ENCODE peak calls at places on chromosomes 3 and 15, in six cellular contexts. J is AG09319; P is activated T-cell treated with anti-CD3 and anti-CD28 coated beads, Interleukin-2, amount 50 U/mL, for 72 hours; U is T-helper 1 cell; H is OCI-LY7; A is memory B cell. C is an unnamed sample.

GRCh38 chr3:123597561-123597960 is 12.7 kb upstream of the HACD2 start:
- DNase-seq in U (no peak), P (no peak), A (no peak), J (no peak), H (no peak), C (no peak)

GRCh38 chr15:46786886-46787285 is 930.4 kb upstream of the SEMA6D start:
- DNase-seq in J (no peak), P (no peak), U (no peak), H (no peak), A (no peak), C (no peak)

GRCh38 chr3:188270423-188270972 is 116.5 kb downstream of the LPP start:
- DNase-seq in U (no peak), J (peak), H (no peak), A (no peak), P (no peak), C (peak)

GRCh38 chr15:62165029-62165792 is at the start of gene C2CD4B:
- DNase-seq in H (no peak), U (peak), P (peak), J (no peak), A (no peak), C (no peak)

GRCh38 chr15:95018888-95019545 is 787.7 kb downstream of the MCTP2 start:
- DNase-seq in H (no peak), P (no peak), J (no peak), A (no peak), U (no peak), C (no peak)

GRCh38 chr15:62063851-62064635 is 2.7 kb upstream of the C2CD4A start:
- DNase-seq in H (no peak), A (no peak), U (no peak), J (no peak), P (no peak), C (no peak)

GRCh38 chr3:136535906-136536305 is 216.3 kb downstream of the STAG1 start:
- DNase-seq in J (no peak), H (no peak), U (no peak), P (no peak), A (no peak), C (no peak)

GRCh38 chr15:47523669-47524068 is 193.6 kb upstream of the SEMA6D start:
- DNase-seq in U (no peak), J (no peak), A (no peak), H (no peak), P (no peak), C (no peak)

GRCh38 chr15:95347846-95348245 is 982.7 kb upstream of the NR2F2 start:
- DNase-seq in H (no peak), P (peak), J (no peak), U (no peak), A (no peak), C (no peak)

GRCh38 chr15:68479870-68480269 is 47.9 kb upstream of the ITGA11 start:
- DNase-seq in A (no peak), P (no peak), U (no peak), H (no peak), J (no peak), C (no peak)

GRCh38 chr15:26711445-26711844 is 61.4 kb downstream of the GABRB3 start:
- DNase-seq in A (no peak), H (no peak), J (no peak), P (no peak), U (no peak), C (no peak)

GRCh38 chr3:69368129-69368741 is 17.7 kb downstream of the FRMD4B start:
- DNase-seq in H (peak), U (peak), A (no peak), J (no peak), P (peak), C (no peak)

GRCh38 chr15:85316244-85316934 is 64.0 kb upstream of the AKAP13 start:
- DNase-seq in H (no peak), P (no peak), A (no peak), U (peak), J (no peak), C (peak)

GRCh38 chr15:83911345-83911744 is 257.4 kb downstream of the ADAMTSL3 start:
- DNase-seq in J (no peak), A (no peak), H (no peak), P (no peak), U (no peak), C (no peak)

GRCh38 chr3:184592411-184593200 is 31.0 kb downstream of the EPHB3 start:
- DNase-seq in J (peak), U (no peak), H (no peak), P (no peak), A (no peak), C (no peak)

C was measured in GM04503.